ENCODE peak calls at places on chromosomes 16 and 17, in five cellular contexts. R is upper lobe of right lung; V is Panc1; C is left lung; P is CD4-positive, alpha-beta T cell. Q is an unnamed sample. For H3K27me3, the result is how much of the 10 kb centered on the place peaks cover.

GRCh38 chr17:80413771-80414507 is 1.0 kb upstream of the ENDOV start:
- DNase-seq in R (no peak), V (no peak), C (no peak), P (no peak), Q (no peak)

GRCh38 chr16:5175263-5175662 is 77.7 kb upstream of the EEF2KMT start:
- DNase-seq in R (no peak), V (no peak), C (no peak), P (no peak), Q (peak)

GRCh38 chr17:40608061-40608581 is 39.5 kb downstream of the SMARCE1 start:
- DNase-seq in R (no peak), V (no peak), C (no peak), P (no peak), Q (no peak)

GRCh38 chr16:10538583-10538982 is 41.8 kb downstream of the EMP2 start:
- DNase-seq in R (no peak), V (no peak), C (no peak), P (no peak), Q (no peak)

GRCh38 chr17:11330871-11331270 is 89.9 kb downstream of the SHISA6 start:
- DNase-seq in R (no peak), V (no peak), C (no peak), P (no peak), Q (no peak)

GRCh38 chr17:16515933-16516332 is 23.9 kb upstream of the LRRC75A start:
- DNase-seq in R (no peak), V (no peak), C (no peak), P (no peak), Q (no peak)

GRCh38 chr17:4895676-4896331 is 3.5 kb upstream of the C17orf107 start:
- DNase-seq in R (no peak), V (no peak), C (peak), P (no peak), Q (no peak)

GRCh38 chr16:77502448-77502847 is 67.6 kb upstream of the ADAMTS18 start:
- DNase-seq in R (no peak), V (no peak), C (no peak), P (no peak), Q (no peak)

GRCh38 chr16:70578035-70578434 is 54.4 kb downstream of the SF3B3 start:
- DNase-seq in R (no peak), V (no peak), C (no peak), P (no peak), Q (no peak)

GRCh38 chr16:85301171-85301690 is 189.0 kb upstream of the CIBAR2 start:
- DNase-seq in R (no peak), V (no peak), C (no peak), P (no peak), Q (no peak)

GRCh38 chr17:33940769-33941168 is 314.3 kb upstream of the CCL2 start:
- DNase-seq in R (no peak), V (no peak), C (no peak), P (no peak), Q (no peak)

GRCh38 chr16:67443299-67443698 is 12.4 kb downstream of the HSD11B2 start:
- DNase-seq in R (no peak), V (no peak), C (no peak), P (no peak), Q (no peak)

GRCh38 chr16:10752843-10753523 is 9.3 kb downstream of the NUBP1 start:
- DNase-seq in R (no peak), V (no peak), C (no peak), P (no peak), Q (no peak)

GRCh38 chr16:15521390-15521757 is 87.0 kb downstream of the BMERB1 start:
- DNase-seq in R (no peak), V (no peak), C (no peak), P (no peak), Q (no peak)

GRCh38 chr17:47265983-47266541 is 12.4 kb downstream of the ITGB3 start:
- DNase-seq in R (no peak), V (no peak), C (no peak), P (no peak), Q (no peak)

GRCh38 chr17:31581022-31581483 is 189.6 kb downstream of the RAB11FIP4 start:
- DNase-seq in R (peak), V (no peak), C (peak), P (no peak), Q (peak)

GRCh38 chr16:15950167-15950854 is 895 bp downstream of the ABCC1 start:
- DNase-seq in R (no peak), V (no peak), C (no peak), P (no peak), Q (no peak)

GRCh38 chr17:68794636-68795503 is 160.3 kb downstream of the ABCA8 start:
- DNase-seq in R (no peak), V (no peak), C (no peak), P (no peak), Q (peak)

GRCh38 chr17:2194778-2195417 is 108.7 kb downstream of the SMG6 start:
- DNase-seq in R (no peak), V (no peak), C (no peak), P (no peak), Q (no peak)

GRCh38 chr17:44738214-44738906 is 20.4 kb upstream of the ADAM11 start:
- DNase-seq in R (no peak), V (no peak), C (no peak), P (no peak), Q (no peak)

GRCh38 chr17:77382356-77382911 is 241.7 kb downstream of the SEC14L1 start:
- DNase-seq in R (no peak), V (no peak), C (no peak), P (peak), Q (no peak)

GRCh38 chr16:70689035-70689969 is 3.4 kb upstream of the MTSS2 start:
- DNase-seq in R (peak), V (no peak), C (peak), P (no peak), Q (no peak)

GRCh38 chr17:47844814-47845453 is 3.9 kb upstream of the SCRN2 start:
- DNase-seq in R (no peak), V (no peak), C (no peak), P (no peak), Q (no peak)

GRCh38 chr16:27529962-27530361 is 19.8 kb downstream of the GTF3C1 start:
- DNase-seq in R (no peak), V (no peak), C (no peak), P (no peak), Q (peak)

GRCh38 chr17:31857920-31858646 is 961 bp downstream of the COPRS start:
- DNase-seq in R (no peak), V (no peak), C (no peak), P (no peak), Q (no peak)

GRCh38 chr17:68096111-68096510 is 60.6 kb downstream of the KPNA2 start:
- DNase-seq in R (no peak), V (no peak), C (no peak), P (no peak), Q (no peak)

GRCh38 chr16:2429771-2430663 is 770 bp downstream of the CCNF start:
- DNase-seq in R (no peak), V (no peak), C (no peak), P (no peak), Q (no peak)

GRCh38 chr16:65318590-65319267 is 196.9 kb upstream of the CDH11 start:
- DNase-seq in R (no peak), V (no peak), C (no peak), P (no peak), Q (no peak)

GRCh38 chr16:22898131-22898530 is 84.2 kb downstream of the HS3ST2 start:
- DNase-seq in R (no peak), V (no peak), C (no peak), P (no peak), Q (no peak)

GRCh38 chr17:61431594-61432311 is 20.5 kb upstream of the TBX4 start:
- DNase-seq in R (no peak), V (no peak), C (no peak), P (no peak), Q (no peak)

GRCh38 chr17:57527437-57528083 is 217.5 kb downstream of the CCDC182 start:
- DNase-seq in R (no peak), V (no peak), C (no peak), P (no peak), Q (no peak)

GRCh38 chr16:74650966-74651567 is 15.6 kb downstream of the RFWD3 start:
- DNase-seq in R (no peak), V (no peak), C (no peak), P (no peak), Q (no peak)

GRCh38 chr17:4229627-4230026 is 34.2 kb downstream of the ANKFY1 start:
- DNase-seq in R (no peak), V (no peak), C (no peak), P (no peak), Q (no peak)

GRCh38 chr16:66616169-66616568 is 11.7 kb downstream of the CMTM3 start:
- DNase-seq in R (no peak), V (no peak), C (no peak), P (no peak), Q (no peak)

GRCh38 chr17:78174332-78174869 is 6.0 kb downstream of the SYNGR2 start:
- DNase-seq in R (peak), V (no peak), C (peak), P (no peak), Q (peak)

GRCh38 chr17:82108038-82108998 is 10.3 kb upstream of the FASN start:
- DNase-seq in R (no peak), V (no peak), C (peak), P (no peak), Q (no peak)

DNA sequence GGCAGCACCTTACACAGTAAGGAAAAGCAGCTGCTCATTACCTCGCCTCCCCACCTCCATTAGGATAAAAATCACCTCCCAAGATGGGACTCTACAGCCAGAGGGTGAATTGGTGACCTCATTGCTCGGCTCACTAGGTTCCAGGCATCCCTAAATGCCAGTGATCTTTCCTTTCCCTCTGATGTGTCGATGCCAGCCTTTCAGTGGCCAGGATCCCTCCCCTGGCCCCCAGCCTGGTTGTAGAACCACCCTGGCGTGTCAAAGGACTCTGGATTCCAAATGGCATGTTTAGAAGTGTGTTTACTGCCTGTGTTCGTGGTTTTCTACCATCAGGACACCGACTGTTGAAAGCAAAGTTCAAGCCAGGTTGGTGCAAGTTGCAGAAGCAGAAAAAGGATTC is 72.1 kb upstream of the LYRM9 start:
- DNase-seq in R (no peak), V (no peak), C (no peak), P (no peak), Q (no peak)
- H3K27ac ChIP-seq in R (no peak), V (no peak), C (no peak), P (no peak), Q (no peak)

GRCh38 chr16:31213877-31214704 is at the start of gene TRIM72:
- DNase-seq in R (no peak), V (no peak), C (no peak), P (no peak), Q (no peak)
- H3K27me3 ChIP-seq in R (under half), V (under half), C (half or more), P (under half), Q (under half)

DNA sequence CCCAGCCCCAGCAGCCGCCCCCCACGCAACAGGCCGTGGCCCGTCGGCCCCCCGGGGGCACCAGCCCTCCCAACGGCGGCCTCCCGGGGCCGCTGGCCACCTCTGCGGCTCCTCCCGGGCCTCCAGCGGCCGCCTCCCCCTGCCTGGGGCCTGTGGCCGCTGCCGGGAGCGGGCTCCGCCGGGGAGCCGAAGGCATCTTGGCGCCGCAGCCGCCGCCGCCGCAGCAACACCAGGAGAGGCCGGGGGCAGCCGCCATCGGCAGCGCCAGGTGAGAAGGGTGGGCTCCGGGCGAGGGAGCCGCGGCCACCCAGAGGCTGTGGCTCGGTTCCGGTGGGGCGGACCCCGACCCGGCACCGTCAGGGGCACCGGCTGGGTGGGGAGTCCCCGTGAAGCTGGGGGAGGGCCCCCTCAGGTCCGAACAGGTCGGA is 506 bp downstream of the ATXN2L start:
- DNase-seq in R (no peak), V (no peak), C (peak), P (no peak), Q (no peak)
- TF ChIP-seq CTCF in R (no peak), V (no peak), C (no peak), P (no peak), Q (no peak)

GRCh38 chr16:1008085-1008484 is 26.5 kb downstream of the SOX8 start:
- DNase-seq in R (no peak), V (no peak), C (no peak), P (no peak), Q (no peak)

GRCh38 chr16:1005286-1005685 is 23.7 kb downstream of the SOX8 start:
- DNase-seq in R (no peak), V (no peak), C (no peak), P (no peak), Q (no peak)

GRCh38 chr16:1006781-1007180 is 25.2 kb downstream of the SOX8 start:
- DNase-seq in R (no peak), V (no peak), C (no peak), P (no peak), Q (no peak)

GRCh38 chr16:1009358-1010150 is 28.0 kb downstream of the SOX8 start:
- DNase-seq in R (no peak), V (no peak), C (no peak), P (no peak), Q (no peak)

GRCh38 chr16:1007284-1007850 is 25.8 kb downstream of the SOX8 start:
- DNase-seq in R (no peak), V (no peak), C (no peak), P (no peak), Q (no peak)
- H3K27ac ChIP-seq in R (no peak), V (no peak), C (no peak), P (no peak), Q (no peak)